ENCODE peak calls at places on chromosomes 16 and 17, in four cellular contexts. One of them, this sample, is unnamed.

GRCh38 chr16:11258553-11259287 is 2.7 kb upstream of the SOCS1 start:
- DNase-seq in A549: no peak
- DNase-seq in caudate nucleus: peak
- DNase-seq in mucosa of descending colon: peak
- DNase-seq in this sample: no peak

GRCh38 chr16:85755929-85756768 is 5.3 kb upstream of the C16orf74 start:
- DNase-seq in A549: no peak
- DNase-seq in caudate nucleus: no peak
- DNase-seq in mucosa of descending colon: no peak
- DNase-seq in this sample: no peak

GRCh38 chr16:79278506-79278905 is 322.0 kb downstream of the MAF start:
- DNase-seq in A549: no peak
- DNase-seq in caudate nucleus: no peak
- DNase-seq in mucosa of descending colon: no peak
- DNase-seq in this sample: no peak

GRCh38 chr16:593406-593805 is 3.5 kb downstream of the RAB40C start:
- DNase-seq in A549: no peak
- DNase-seq in caudate nucleus: no peak
- DNase-seq in mucosa of descending colon: peak
- DNase-seq in this sample: no peak

GRCh38 chr17:31373150-31374082 is 18.1 kb upstream of the RAB11FIP4 start:
- DNase-seq in A549: peak
- DNase-seq in caudate nucleus: no peak
- DNase-seq in mucosa of descending colon: no peak
- DNase-seq in this sample: peak

GRCh38 chr17:17079336-17079735 is 37.1 kb downstream of the MPRIP start:
- DNase-seq in A549: no peak
- DNase-seq in caudate nucleus: no peak
- DNase-seq in mucosa of descending colon: peak
- DNase-seq in this sample: no peak

GRCh38 chr16:83882118-83882879 is 16.6 kb upstream of the MLYCD start:
- DNase-seq in A549: no peak
- DNase-seq in caudate nucleus: no peak
- DNase-seq in mucosa of descending colon: no peak
- DNase-seq in this sample: no peak

GRCh38 chr17:42274273-42274542 is 2.0 kb downstream of the STAT5B start:
- DNase-seq in A549: no peak
- DNase-seq in caudate nucleus: no peak
- DNase-seq in mucosa of descending colon: no peak
- DNase-seq in this sample: no peak

GRCh38 chr16:27676807-27677206 is 126.9 kb downstream of the KATNIP start:
- DNase-seq in A549: no peak
- DNase-seq in caudate nucleus: no peak
- DNase-seq in mucosa of descending colon: no peak
- DNase-seq in this sample: peak

GRCh38 chr17:41544497-41544896 is 16.4 kb upstream of the KRT19 start:
- DNase-seq in A549: peak
- DNase-seq in caudate nucleus: no peak
- DNase-seq in mucosa of descending colon: peak
- DNase-seq in this sample: no peak

GRCh38 chr17:28267720-28268609 is 51.0 kb upstream of the TMEM97 start:
- DNase-seq in A549: no peak
- DNase-seq in caudate nucleus: no peak
- DNase-seq in mucosa of descending colon: no peak
- DNase-seq in this sample: no peak

GRCh38 chr16:19517424-19518089 is 4.3 kb downstream of the GDE1 start:
- DNase-seq in A549: peak
- DNase-seq in caudate nucleus: no peak
- DNase-seq in mucosa of descending colon: no peak
- DNase-seq in this sample: peak

GRCh38 chr16:10370096-10370726 is 15.7 kb upstream of the ATF7IP2 start:
- DNase-seq in A549: no peak
- DNase-seq in caudate nucleus: no peak
- DNase-seq in mucosa of descending colon: no peak
- DNase-seq in this sample: no peak

GRCh38 chr16:74999683-75000480 is 1.1 kb downstream of the ZNRF1 start:
- DNase-seq in A549: no peak
- DNase-seq in caudate nucleus: peak
- DNase-seq in mucosa of descending colon: peak
- DNase-seq in this sample: peak

GRCh38 chr16:12677472-12677871 is 126.2 kb downstream of the CPPED1 start:
- DNase-seq in A549: no peak
- DNase-seq in caudate nucleus: no peak
- DNase-seq in mucosa of descending colon: no peak
- DNase-seq in this sample: no peak

GRCh38 chr16:85611205-85611454 is 2.0 kb upstream of the GSE1 start:
- DNase-seq in A549: peak
- DNase-seq in caudate nucleus: no peak
- DNase-seq in mucosa of descending colon: no peak
- DNase-seq in this sample: no peak

GRCh38 chr17:67243284-67243683 is 1.7 kb downstream of the HELZ start:
- DNase-seq in A549: no peak
- DNase-seq in caudate nucleus: no peak
- DNase-seq in mucosa of descending colon: no peak
- DNase-seq in this sample: no peak

GRCh38 chr16:82954224-82954929 is 327.6 kb downstream of the CDH13 start:
- DNase-seq in A549: no peak
- DNase-seq in caudate nucleus: no peak
- DNase-seq in mucosa of descending colon: no peak
- DNase-seq in this sample: no peak

GRCh38 chr17:21282231-21282630 is 2.3 kb upstream of the MAP2K3 start:
- DNase-seq in A549: peak
- DNase-seq in caudate nucleus: no peak
- DNase-seq in mucosa of descending colon: no peak
- DNase-seq in this sample: peak

GRCh38 chr17:76260669-76261068 is 4.5 kb upstream of the UBALD2 start:
- DNase-seq in A549: no peak
- DNase-seq in caudate nucleus: no peak
- DNase-seq in mucosa of descending colon: peak
- DNase-seq in this sample: no peak

GRCh38 chr16:83365166-83365565 is 442.6 kb upstream of the HSBP1 start:
- DNase-seq in A549: no peak
- DNase-seq in caudate nucleus: no peak
- DNase-seq in mucosa of descending colon: no peak
- DNase-seq in this sample: no peak

GRCh38 chr16:70258065-70258464 is 6.3 kb upstream of the EXOSC6 start:
- DNase-seq in A549: no peak
- DNase-seq in caudate nucleus: no peak
- DNase-seq in mucosa of descending colon: no peak
- DNase-seq in this sample: no peak

GRCh38 chr17:13562271-13562800 is 39.4 kb downstream of the HS3ST3A1 start:
- DNase-seq in A549: peak
- DNase-seq in caudate nucleus: no peak
- DNase-seq in mucosa of descending colon: no peak
- DNase-seq in this sample: no peak

GRCh38 chr17:73025041-73025440 is 67.4 kb downstream of the SLC39A11 start:
- DNase-seq in A549: no peak
- DNase-seq in caudate nucleus: no peak
- DNase-seq in mucosa of descending colon: no peak
- DNase-seq in this sample: no peak

GRCh38 chr17:73232587-73233373 is 28.9 kb downstream of the CPSF4L start:
- DNase-seq in A549: peak
- DNase-seq in caudate nucleus: peak
- DNase-seq in mucosa of descending colon: peak
- DNase-seq in this sample: peak

GRCh38 chr17:64205804-64206203 is 57.3 kb downstream of the TEX2 start:
- DNase-seq in A549: no peak
- DNase-seq in caudate nucleus: no peak
- DNase-seq in mucosa of descending colon: no peak
- DNase-seq in this sample: no peak

GRCh38 chr17:63699638-63700527 is at the start of gene LIMD2:
- DNase-seq in A549: peak
- DNase-seq in caudate nucleus: peak
- DNase-seq in mucosa of descending colon: peak
- DNase-seq in this sample: peak

GRCh38 chr17:58189436-58190146 is 2.9 kb upstream of the EPX start:
- DNase-seq in A549: peak
- DNase-seq in caudate nucleus: no peak
- DNase-seq in mucosa of descending colon: no peak
- DNase-seq in this sample: peak

GRCh38 chr16:21603920-21604319 is 4.5 kb downstream of the METTL9 start:
- DNase-seq in A549: no peak
- DNase-seq in caudate nucleus: no peak
- DNase-seq in mucosa of descending colon: no peak
- DNase-seq in this sample: no peak

GRCh38 chr16:30485818-30486436 is 13.4 kb downstream of the ITGAL start:
- DNase-seq in A549: no peak
- DNase-seq in caudate nucleus: no peak
- DNase-seq in mucosa of descending colon: no peak
- DNase-seq in this sample: no peak

GRCh38 chr16:1890701-1891035 is 18.7 kb upstream of the MEIOB start:
- DNase-seq in A549: no peak
- DNase-seq in caudate nucleus: no peak
- DNase-seq in mucosa of descending colon: no peak
- DNase-seq in this sample: no peak

GRCh38 chr17:6632530-6632929 is 8.0 kb downstream of the KIAA0753 start:
- DNase-seq in A549: no peak
- DNase-seq in caudate nucleus: no peak
- DNase-seq in mucosa of descending colon: no peak
- DNase-seq in this sample: no peak

This sample was measured in SJSA1.